ENCODE peak calls at places on chromosome 15, in four cellular contexts. A is AG04450, I is nephron progenitor cell, B is BJ. G is an unnamed sample.
A peak's percentile ranks its signal among the peaks of the same experiment; 100 is the strongest.

GRCh38 chr15:42045211-42045615 is 24.4 kb upstream of the PLA2G4E start:
- DNase-seq in A (no peak), I (no peak), B (no peak), G (no peak)

GRCh38 chr15:101540480-101541239 is 51.2 kb upstream of the PCSK6 start:
- DNase-seq in A (no peak), B (no peak), I (no peak), G (peak; percentile 11)

GRCh38 chr15:92618121-92618520 is 37.5 kb downstream of the FAM174B start:
- DNase-seq in I (no peak), B (no peak), A (no peak), G (no peak)

GRCh38 chr15:74901612-74902063 is 5.0 kb downstream of the FAM219B start:
- DNase-seq in A (peak; percentile 26), B (no peak), I (peak; percentile 62), G (peak; percentile 71)

GRCh38 chr15:78194568-78194925 is 39.8 kb downstream of the ACSBG1 start:
- DNase-seq in I (no peak), B (no peak), A (no peak), G (no peak)

GRCh38 chr15:38683382-38684242 is 119.0 kb upstream of the RASGRP1 start:
- DNase-seq in B (no peak), I (peak; percentile 58), A (no peak), G (peak; percentile 85)

GRCh38 chr15:76994496-76994895 is 430 bp upstream of the PSTPIP1 start:
- DNase-seq in B (no peak), A (no peak), I (no peak), G (peak; percentile 56)

GRCh38 chr15:56254270-56254669 is 10.6 kb upstream of the RFX7 start:
- DNase-seq in A (no peak), B (no peak), I (no peak), G (no peak)

GRCh38 chr15:45387379-45388007 is 9.1 kb upstream of the GATM start:
- DNase-seq in I (no peak), B (no peak), A (no peak), G (no peak)

GRCh38 chr15:78399081-78399480 is 38.9 kb upstream of the IREB2 start:
- DNase-seq in B (no peak), A (no peak), I (no peak), G (no peak)

GRCh38 chr15:43207024-43207423 is 13.8 kb downstream of the EPB42 start:
- DNase-seq in B (no peak), A (no peak), I (no peak), G (no peak)

GRCh38 chr15:66142341-66142740 is 111.2 kb downstream of the MEGF11 start:
- DNase-seq in A (no peak), B (no peak), I (no peak), G (no peak)

GRCh38 chr15:68694111-68694510 is 115.3 kb downstream of the CORO2B start:
- DNase-seq in A (no peak), B (no peak), I (no peak), G (no peak)

GRCh38 chr15:79918278-79918677 is 21.5 kb upstream of the MTHFS start:
- DNase-seq in B (no peak), I (peak; percentile 53), A (no peak), G (no peak)

GRCh38 chr15:66700412-66700801 is 1.6 kb upstream of the SMAD6 start:
- DNase-seq in I (no peak), A (no peak), B (no peak), G (peak; percentile 21)

GRCh38 chr15:70856884-70857546 is 3.1 kb upstream of the LARP6 start:
- DNase-seq in B (peak; percentile 98), I (no peak), A (peak; percentile 99), G (no peak)

GRCh38 chr15:89937365-89938355 is 24.9 kb upstream of the ARPIN start:
- DNase-seq in B (no peak), I (no peak), A (no peak), G (peak; percentile 7)

GRCh38 chr15:76337739-76338554 is 1.4 kb downstream of the ISL2 start:
- DNase-seq in I (peak; percentile 47), A (no peak), B (no peak), G (peak; percentile 30)

GRCh38 chr15:52292780-52293392 is 2.7 kb downstream of the MYO5C start:
- DNase-seq in B (no peak), I (no peak), A (no peak), G (no peak)
- TF ChIP-seq CTCF in B (no peak), I (no peak), A (no peak), G (no peak)

GRCh38 chr15:51094606-51095569 is at the start of gene TNFAIP8L3:
- DNase-seq in A (no peak), I (peak; percentile 66), B (no peak), G (peak; percentile 12)

GRCh38 chr15:51093865-51094605 is 671 bp downstream of the TNFAIP8L3 start:
- DNase-seq in I (peak; percentile 46), A (no peak), B (no peak), G (peak; percentile 15)

GRCh38 chr15:51090753-51091152 is 4.0 kb downstream of the TNFAIP8L3 start:
- DNase-seq in A (no peak), B (no peak), I (no peak), G (no peak)

GRCh38 chr15:51093488-51093864 is 1.2 kb downstream of the TNFAIP8L3 start:
- DNase-seq in A (no peak), B (no peak), I (no peak), G (peak; percentile 24)

DNA sequence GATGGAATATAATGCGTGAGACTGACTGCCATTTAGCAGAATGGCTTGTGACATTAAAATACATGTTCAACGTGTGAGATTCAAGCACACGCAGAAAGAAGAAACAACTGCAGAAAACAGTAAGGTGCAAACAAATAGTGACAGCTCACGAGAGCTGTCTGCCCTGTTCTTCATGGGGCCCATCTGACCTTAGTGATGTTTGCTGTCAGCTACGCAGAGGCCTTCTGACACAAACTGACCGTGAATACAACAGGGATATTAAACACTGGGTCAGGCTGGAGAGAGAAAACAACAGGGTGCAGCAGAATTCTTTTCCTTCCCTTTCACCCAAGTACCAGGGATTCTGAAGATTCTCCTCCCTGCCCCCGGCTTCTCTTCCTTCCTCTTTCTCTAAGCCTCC is 2.2 kb downstream of the TNFAIP8L3 start:
- DNase-seq in I (no peak), B (no peak), A (no peak), G (no peak)
- TF ChIP-seq CTCF in I (no peak), B (no peak), A (no peak), G (no peak)

GRCh38 chr15:40307421-40308165 is at the start of gene PLCB2:
- DNase-seq in A (no peak), I (peak; percentile 61), B (no peak), G (peak; percentile 84)
- TF ChIP-seq CTCF in A (peak; percentile 44), I (no peak), B (peak; percentile 27), G (peak; percentile 35)

GRCh38 chr15:84827246-84827645 is 10.1 kb downstream of the ALPK3 start:
- DNase-seq in A (no peak), I (no peak), B (no peak), G (no peak)

GRCh38 chr15:84828433-84828908 is 11.3 kb downstream of the ALPK3 start:
- DNase-seq in B (no peak), A (no peak), I (no peak), G (no peak)

GRCh38 chr15:84824260-84824690 is 7.1 kb downstream of the ALPK3 start:
- DNase-seq in A (no peak), I (no peak), B (no peak), G (no peak)

GRCh38 chr15:84823580-84823878 is 6.4 kb downstream of the ALPK3 start:
- DNase-seq in I (no peak), B (no peak), A (no peak), G (no peak)

DNA sequence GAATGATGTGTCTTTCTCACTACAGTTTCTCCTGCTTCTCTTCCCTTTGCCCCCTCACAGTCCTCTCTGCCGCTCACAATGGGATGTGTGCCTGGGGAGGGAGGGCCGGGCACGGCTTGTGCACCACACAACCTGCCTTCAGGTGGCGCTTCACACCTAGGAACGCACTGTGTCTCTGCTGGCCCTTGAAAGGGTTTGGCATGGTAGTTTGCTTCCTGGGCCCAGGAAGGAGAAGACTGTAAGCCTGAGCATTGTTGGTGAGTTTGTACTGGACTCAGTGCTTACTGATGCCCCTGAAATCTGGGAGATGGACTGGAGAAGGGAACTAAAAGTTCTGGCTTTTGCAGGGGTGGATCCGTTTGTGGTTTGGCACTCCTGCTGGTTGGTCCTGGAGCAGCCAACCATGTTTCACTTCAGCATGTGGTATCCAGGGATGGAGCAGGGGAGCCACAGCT is 9.2 kb downstream of the ALPK3 start:
- DNase-seq in A (no peak), B (no peak), I (no peak), G (peak; percentile 52)
- TF ChIP-seq CTCF in A (peak; percentile 20), B (peak; percentile 20), I (peak; percentile 24), G (no peak)

GRCh38 chr15:34610388-34610787 is 26.9 kb upstream of the GOLGA8B start:
- DNase-seq in B (no peak), A (no peak), I (no peak), G (no peak)
- TF ChIP-seq CTCF in B (peak; percentile 32), A (peak; percentile 59), I (no peak), G (peak; percentile 41)

GRCh38 chr15:86256628-86257027 is 177.0 kb downstream of the AGBL1 start:
- DNase-seq in I (no peak), B (no peak), A (no peak), G (no peak)
- TF ChIP-seq CTCF in I (no peak), B (no peak), A (no peak), G (no peak)

G was measured in activated CD8-positive, alpha-beta T cell treated with anti-CD3 and anti-CD28 coated beads for 36 hours.